ENCODE peak calls at places on chromosome 11, in five cellular contexts. One of them, this sample, is unnamed.

GRCh38 chr11:64395545-64396078 is 36.6 kb downstream of the RPS6KA4 start:
- DNase-seq in renal cortical epithelial cell: no peak
- DNase-seq in mammary epithelial cell: no peak
- DNase-seq in stimulated activated CD8-positive, alpha-beta memory T cell treated with anti-CD3 and anti-CD28 coated beads, Interleukin-7, amount 100 ng/mL, for 1 hour: no peak
- DNase-seq in SW 1271: no peak
- DNase-seq in this sample: no peak

GRCh38 chr11:120343429-120343828 is 7.2 kb downstream of the ARHGEF12 start:
- DNase-seq in renal cortical epithelial cell: no peak
- DNase-seq in mammary epithelial cell: no peak
- DNase-seq in stimulated activated CD8-positive, alpha-beta memory T cell treated with anti-CD3 and anti-CD28 coated beads, Interleukin-7, amount 100 ng/mL, for 1 hour: no peak
- DNase-seq in SW 1271: no peak
- DNase-seq in this sample: peak

GRCh38 chr11:105673089-105673488 is 63.2 kb downstream of the GRIA4 start:
- DNase-seq in renal cortical epithelial cell: peak
- DNase-seq in mammary epithelial cell: peak
- DNase-seq in stimulated activated CD8-positive, alpha-beta memory T cell treated with anti-CD3 and anti-CD28 coated beads, Interleukin-7, amount 100 ng/mL, for 1 hour: no peak
- DNase-seq in SW 1271: peak
- DNase-seq in this sample: no peak

GRCh38 chr11:130606181-130606580 is 157.7 kb downstream of the ADAMTS15 start:
- DNase-seq in renal cortical epithelial cell: no peak
- DNase-seq in mammary epithelial cell: no peak
- DNase-seq in stimulated activated CD8-positive, alpha-beta memory T cell treated with anti-CD3 and anti-CD28 coated beads, Interleukin-7, amount 100 ng/mL, for 1 hour: no peak
- DNase-seq in SW 1271: no peak
- DNase-seq in this sample: no peak

GRCh38 chr11:69587454-69588081 is 53.4 kb upstream of the CCND1 start:
- DNase-seq in renal cortical epithelial cell: peak
- DNase-seq in mammary epithelial cell: peak
- DNase-seq in stimulated activated CD8-positive, alpha-beta memory T cell treated with anti-CD3 and anti-CD28 coated beads, Interleukin-7, amount 100 ng/mL, for 1 hour: no peak
- DNase-seq in SW 1271: peak
- DNase-seq in this sample: no peak

GRCh38 chr11:8015753-8016239 is 28.7 kb downstream of the EIF3F start:
- DNase-seq in renal cortical epithelial cell: no peak
- DNase-seq in mammary epithelial cell: peak
- DNase-seq in stimulated activated CD8-positive, alpha-beta memory T cell treated with anti-CD3 and anti-CD28 coated beads, Interleukin-7, amount 100 ng/mL, for 1 hour: no peak
- DNase-seq in SW 1271: no peak
- DNase-seq in this sample: no peak

GRCh38 chr11:64674774-64675173 is 48.2 kb downstream of the NRXN2 start:
- DNase-seq in renal cortical epithelial cell: no peak
- DNase-seq in mammary epithelial cell: no peak
- DNase-seq in stimulated activated CD8-positive, alpha-beta memory T cell treated with anti-CD3 and anti-CD28 coated beads, Interleukin-7, amount 100 ng/mL, for 1 hour: no peak
- DNase-seq in SW 1271: no peak
- DNase-seq in this sample: peak

GRCh38 chr11:57896641-57897145 is 127.0 kb upstream of the OR9Q1 start:
- DNase-seq in renal cortical epithelial cell: peak
- DNase-seq in mammary epithelial cell: no peak
- DNase-seq in stimulated activated CD8-positive, alpha-beta memory T cell treated with anti-CD3 and anti-CD28 coated beads, Interleukin-7, amount 100 ng/mL, for 1 hour: no peak
- DNase-seq in SW 1271: no peak
- DNase-seq in this sample: no peak

GRCh38 chr11:6681949-6682348 is 1.2 kb downstream of the MRPL17 start:
- DNase-seq in renal cortical epithelial cell: peak
- DNase-seq in mammary epithelial cell: peak
- DNase-seq in stimulated activated CD8-positive, alpha-beta memory T cell treated with anti-CD3 and anti-CD28 coated beads, Interleukin-7, amount 100 ng/mL, for 1 hour: no peak
- DNase-seq in SW 1271: no peak
- DNase-seq in this sample: no peak

GRCh38 chr11:70507466-70508230 is 109.3 kb downstream of the CTTN start:
- DNase-seq in renal cortical epithelial cell: no peak
- DNase-seq in mammary epithelial cell: no peak
- DNase-seq in stimulated activated CD8-positive, alpha-beta memory T cell treated with anti-CD3 and anti-CD28 coated beads, Interleukin-7, amount 100 ng/mL, for 1 hour: no peak
- DNase-seq in SW 1271: no peak
- DNase-seq in this sample: no peak

GRCh38 chr11:11598243-11598642 is 23.6 kb downstream of the GALNT18 start:
- DNase-seq in renal cortical epithelial cell: no peak
- DNase-seq in mammary epithelial cell: no peak
- DNase-seq in stimulated activated CD8-positive, alpha-beta memory T cell treated with anti-CD3 and anti-CD28 coated beads, Interleukin-7, amount 100 ng/mL, for 1 hour: no peak
- DNase-seq in SW 1271: no peak
- DNase-seq in this sample: no peak

GRCh38 chr11:129210831-129211181 is 18.7 kb upstream of the ARHGAP32 start:
- DNase-seq in renal cortical epithelial cell: no peak
- DNase-seq in mammary epithelial cell: no peak
- DNase-seq in stimulated activated CD8-positive, alpha-beta memory T cell treated with anti-CD3 and anti-CD28 coated beads, Interleukin-7, amount 100 ng/mL, for 1 hour: no peak
- DNase-seq in SW 1271: no peak
- DNase-seq in this sample: no peak

GRCh38 chr11:86459682-86460460 is 85.2 kb downstream of the CCDC81 start:
- DNase-seq in renal cortical epithelial cell: peak
- DNase-seq in mammary epithelial cell: peak
- DNase-seq in stimulated activated CD8-positive, alpha-beta memory T cell treated with anti-CD3 and anti-CD28 coated beads, Interleukin-7, amount 100 ng/mL, for 1 hour: no peak
- DNase-seq in SW 1271: peak
- DNase-seq in this sample: no peak

This sample was measured in GM18507.